ENCODE peak calls at places on chromosomes 11 and 22, in five cellular contexts. V is ovary, N is aorta, M is tibial nerve, J is DND-41. O is an unnamed sample.

GRCh38 chr11:94134651-94135512 is 6.2 kb downstream of the PANX1 start:
- DNase-seq in M (peak; percentile 44), V (peak; percentile 67), J (no peak), N (peak; percentile 92), O (peak; percentile 89)

GRCh38 chr11:117717485-117718314 is 79.3 kb downstream of the DSCAML1 start:
- DNase-seq in V (no peak), M (no peak), N (no peak), J (no peak), O (peak; percentile 58)

GRCh38 chr22:29722151-29722550 is 2.3 kb downstream of the CABP7 start:
- DNase-seq in M (no peak), J (no peak), V (no peak), N (no peak), O (no peak)

GRCh38 chr22:39214006-39214382 is 30.8 kb downstream of the PDGFB start:
- DNase-seq in V (no peak), J (no peak), N (no peak), M (no peak), O (no peak)

GRCh38 chr22:30591191-30591587 is 521 bp downstream of the PES1 start:
- DNase-seq in J (no peak), V (no peak), M (no peak), N (no peak), O (no peak)

GRCh38 chr22:37996079-37996478 is 11.7 kb upstream of the SOX10 start:
- DNase-seq in J (peak; percentile 74), N (no peak), V (no peak), M (no peak), O (no peak)

GRCh38 chr22:38829485-38829884 is 14.3 kb downstream of the NPTXR start:
- DNase-seq in J (no peak), M (no peak), V (no peak), N (peak; percentile 15), O (no peak)

GRCh38 chr11:12222099-12222751 is 111.8 kb downstream of the MICAL2 start:
- DNase-seq in N (no peak), V (peak; percentile 75), J (no peak), M (no peak), O (no peak)

GRCh38 chr11:126352934-126353801 is 2.3 kb upstream of the ST3GAL4 start:
- DNase-seq in J (peak; percentile 29), V (no peak), M (no peak), N (peak; percentile 4), O (no peak)

GRCh38 chr11:110428956-110429613 is 663 bp upstream of the FDX1 start:
- DNase-seq in N (no peak), V (no peak), J (no peak), M (no peak), O (no peak)

GRCh38 chr11:1128333-1129142 is 29.2 kb upstream of the MUC5AC start:
- DNase-seq in N (peak; percentile 64), J (no peak), V (no peak), M (no peak), O (peak; percentile 54)

GRCh38 chr11:3905080-3905953 is 49.9 kb downstream of the STIM1 start:
- DNase-seq in V (no peak), N (no peak), J (no peak), M (no peak), O (no peak)

DNA sequence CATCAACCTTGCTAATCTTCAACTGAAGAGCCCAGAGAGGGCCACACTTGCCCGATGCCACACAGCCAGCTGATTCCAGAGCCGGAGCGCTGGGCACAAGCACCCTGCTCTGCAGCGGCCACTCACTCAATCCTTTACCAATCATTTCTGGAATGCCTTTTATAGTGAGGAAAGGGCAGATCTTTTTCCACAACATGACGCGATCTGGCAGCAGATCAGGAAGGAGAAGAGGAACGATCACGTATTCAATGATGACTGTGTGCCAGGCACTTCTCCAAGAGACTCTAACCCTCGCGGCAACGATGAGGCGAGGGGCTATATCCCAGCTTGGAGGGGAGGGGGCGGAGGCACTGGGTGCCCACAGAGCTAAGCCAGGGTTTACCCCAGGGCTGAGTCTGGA is 56.3 kb upstream of the TCF20 start:
- DNase-seq in V (no peak), M (no peak), N (no peak), J (no peak), O (no peak)
- H3K4me1 ChIP-seq in V (no peaks in the 10 kb centered on the region), M (no peaks in the 10 kb centered on the region), N (no peaks in the 10 kb centered on the region), J (no peaks in the 10 kb centered on the region), O (peaks cover 11% of the 10 kb centered on the region)

DNA sequence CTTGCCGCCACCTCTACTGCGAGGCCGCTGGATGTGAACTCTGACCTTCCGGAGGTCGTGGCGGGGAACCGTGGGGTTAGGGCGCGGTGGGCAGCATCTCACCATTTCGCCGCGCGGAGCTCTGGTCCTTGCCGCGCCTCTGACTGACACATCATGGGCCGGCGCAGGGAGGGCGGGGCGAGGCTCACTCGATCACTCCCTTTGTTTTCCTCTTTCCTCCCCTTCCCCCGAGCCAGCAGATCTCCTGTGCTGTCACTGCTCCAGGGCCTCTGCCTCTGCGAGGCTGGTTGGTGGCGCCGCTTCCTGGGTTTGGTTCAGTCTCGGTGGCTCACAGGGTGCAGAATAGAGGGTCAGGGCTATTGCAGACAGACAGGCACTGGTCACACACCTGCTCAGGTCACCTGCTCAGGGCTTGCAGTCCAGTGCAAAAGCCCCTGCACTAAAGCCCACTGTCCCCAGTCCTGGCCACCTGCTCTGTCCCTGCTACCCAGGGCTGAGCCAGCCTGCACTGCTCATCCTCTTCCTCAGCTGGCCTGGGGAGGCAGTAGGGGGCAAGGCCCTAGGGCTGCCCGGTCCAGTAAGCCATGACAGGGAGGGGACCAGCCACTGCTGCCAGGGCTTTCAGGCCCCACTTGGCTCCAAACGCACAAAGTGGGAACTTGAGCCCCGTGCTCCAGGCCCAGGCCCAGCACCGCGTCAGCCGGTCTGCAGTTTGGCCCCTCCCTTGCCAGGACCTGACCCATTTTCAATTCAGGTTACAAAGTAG is 36.2 kb downstream of the PISD start:
- DNase-seq in M (peak; percentile 29), J (no peak), V (peak; percentile 50), N (no peak), O (peak; percentile 68)
- H3K4me3 ChIP-seq in M (no peak overlapping the region), J (no peak overlapping the region), V (peak overlapping the region; percentile 11), N (no peak overlapping the region), O (no peak overlapping the region)

DNA sequence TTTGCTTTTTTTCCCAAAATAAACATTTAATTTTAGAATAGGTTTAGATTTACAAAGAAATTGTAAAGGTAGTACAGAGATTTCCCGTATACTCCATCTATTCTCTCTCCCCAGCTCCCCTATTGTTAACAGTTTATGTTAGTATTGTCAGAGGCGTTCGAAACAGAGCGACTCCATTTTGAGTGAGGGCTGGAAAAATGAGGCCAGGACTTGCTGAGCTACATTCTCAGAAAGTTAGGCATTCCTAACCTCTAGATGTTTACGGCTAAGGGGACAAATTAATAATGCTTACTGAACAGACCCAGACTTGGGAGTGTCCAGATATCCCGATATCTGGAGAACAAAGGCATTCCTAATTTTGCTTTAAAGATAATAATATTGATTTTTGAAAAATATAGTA is 12.4 kb upstream of the NUP160 start:
- DNase-seq in J (no peak), N (no peak), M (no peak), V (no peak), O (no peak)
- H3K4me1 ChIP-seq in J (peaks cover 26% of the 10 kb centered on the region), N (no peaks in the 10 kb centered on the region), M (peaks cover 31% of the 10 kb centered on the region), V (peaks cover 2% of the 10 kb centered on the region), O (peaks cover 4% of the 10 kb centered on the region)

GRCh38 chr22:17390087-17390486 is 20.8 kb downstream of the CECR2 start:
- DNase-seq in M (no peak), J (no peak), N (no peak), V (no peak), O (no peak)
- H3K4me3 ChIP-seq in M (no peak overlapping the region), J (no peak overlapping the region), N (no peak overlapping the region), V (no peak overlapping the region), O (no peak overlapping the region)

GRCh38 chr11:130155106-130155505 is 4.5 kb upstream of the ST14 start:
- DNase-seq in V (no peak), M (no peak), N (no peak), J (peak; percentile 13), O (no peak)
- H3K4me1 ChIP-seq in V (peaks cover 2% of the 10 kb centered on the region), M (peaks cover 3% of the 10 kb centered on the region), N (no peaks in the 10 kb centered on the region), J (no peaks in the 10 kb centered on the region), O (no peaks in the 10 kb centered on the region)

DNA sequence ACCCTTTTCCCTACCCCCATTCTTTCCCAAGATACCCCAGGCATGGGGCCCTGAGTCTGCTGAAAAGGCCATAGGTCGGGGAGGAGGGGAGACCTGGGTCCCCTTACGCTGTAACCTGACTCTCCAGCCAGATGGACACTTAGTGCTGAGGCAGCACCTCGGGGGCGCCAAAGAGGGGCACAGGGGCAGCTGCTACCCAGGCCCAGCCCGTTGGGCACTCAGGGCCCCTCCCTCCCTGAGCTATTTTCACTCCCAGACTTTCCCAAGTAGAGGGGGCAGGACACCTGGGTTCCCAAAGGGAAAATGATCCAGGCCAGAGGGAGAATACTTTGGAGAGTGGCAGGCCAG is 933 bp downstream of the ACTN3 start:
- DNase-seq in M (no peak), N (no peak), V (no peak), J (no peak), O (no peak)
- H3K4me3 ChIP-seq in M (no peak overlapping the region), N (no peak overlapping the region), V (no peak overlapping the region), J (no peak overlapping the region), O (no peak overlapping the region)

O was measured in tibial artery.